ENCODE peak calls at places on chromosomes 6 and 20, in six cellular contexts. I is fibroblast of lung, A is breast epithelium, J is left ventricle myocardium inferior, W is HL-60, X is dorsolateral prefrontal cortex. H is an unnamed sample.

GRCh38 chr6:55069132-55069781 is 105.1 kb upstream of the HCRTR2 start:
- DNase-seq in I (peak), A (no peak), J (no peak), W (no peak), X (no peak), H (peak)

GRCh38 chr6:42279966-42280629 is 62.4 kb upstream of the MRPS10 start:
- DNase-seq in I (peak), A (no peak), J (peak), W (no peak), X (no peak), H (peak)

GRCh38 chr6:45697605-45698004 is 318.1 kb downstream of the CLIC5 start:
- DNase-seq in I (peak), A (no peak), J (no peak), W (peak), X (no peak), H (peak)

GRCh38 chr20:50594591-50595432 is 84.6 kb downstream of the PTPN1 start:
- DNase-seq in I (no peak), A (no peak), J (no peak), W (peak), X (no peak), H (no peak)

GRCh38 chr20:60026010-60026409 is 67.8 kb downstream of the CDH26 start:
- DNase-seq in I (no peak), A (no peak), J (no peak), W (no peak), X (no peak), H (no peak)

GRCh38 chr20:60559462-60559861 is 601.2 kb downstream of the CDH26 start:
- DNase-seq in I (no peak), A (no peak), J (no peak), W (no peak), X (no peak), H (no peak)

GRCh38 chr6:44270526-44271405 is 516 bp downstream of the TMEM151B start:
- DNase-seq in I (no peak), A (no peak), J (no peak), W (no peak), X (no peak), H (no peak)

GRCh38 chr20:16049478-16050093 is 523.7 kb downstream of the KIF16B start:
- DNase-seq in I (no peak), A (no peak), J (no peak), W (no peak), X (no peak), H (no peak)

GRCh38 chr6:111952821-111953535 is 79.7 kb upstream of the FYN start:
- DNase-seq in I (no peak), A (no peak), J (no peak), W (no peak), X (no peak), H (peak)

GRCh38 chr6:132728616-132729015 is 14.8 kb upstream of the VNN1 start:
- DNase-seq in I (no peak), A (no peak), J (no peak), W (no peak), X (no peak), H (no peak)

DNA sequence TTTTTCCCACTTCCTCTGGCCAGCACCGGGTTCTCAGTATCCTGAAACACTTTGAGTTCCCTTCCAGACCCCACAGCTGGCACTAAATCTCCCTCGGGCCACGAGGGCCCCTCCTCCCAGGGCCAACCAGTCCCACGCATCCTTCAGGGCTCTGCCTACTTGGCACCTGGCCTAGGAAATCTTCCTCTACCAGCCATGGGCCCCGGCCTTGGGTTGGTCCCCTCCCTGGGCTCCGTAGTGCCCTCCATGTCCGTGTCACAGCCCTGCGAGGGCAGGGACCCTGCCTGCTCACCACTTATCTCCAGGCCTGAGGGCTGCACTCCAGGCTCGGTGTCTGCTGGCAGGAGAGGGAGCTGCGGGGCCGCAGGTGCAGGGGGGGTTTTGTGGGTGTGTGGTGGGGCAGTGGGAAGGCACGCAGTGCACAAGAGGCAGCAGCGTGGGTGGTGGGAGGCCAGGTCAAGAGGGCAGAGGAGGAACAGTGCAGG is 48.8 kb upstream of the CDH22 start:
- DNase-seq in I (no peak), A (no peak), J (no peak), W (no peak), X (no peak), H (no peak)
- TF ChIP-seq CTCF in I (no peak), A (no peak), J (no peak), W (no peak), X (no peak), H (no peak)

GRCh38 chr6:157630463-157631080 is 192.5 kb upstream of the SNX9 start:
- DNase-seq in I (no peak), A (no peak), J (no peak), W (no peak), X (no peak), H (no peak)
- TF ChIP-seq CTCF in I (no peak), A (no peak), J (no peak), W (no peak), X (no peak), H (no peak)

DNA sequence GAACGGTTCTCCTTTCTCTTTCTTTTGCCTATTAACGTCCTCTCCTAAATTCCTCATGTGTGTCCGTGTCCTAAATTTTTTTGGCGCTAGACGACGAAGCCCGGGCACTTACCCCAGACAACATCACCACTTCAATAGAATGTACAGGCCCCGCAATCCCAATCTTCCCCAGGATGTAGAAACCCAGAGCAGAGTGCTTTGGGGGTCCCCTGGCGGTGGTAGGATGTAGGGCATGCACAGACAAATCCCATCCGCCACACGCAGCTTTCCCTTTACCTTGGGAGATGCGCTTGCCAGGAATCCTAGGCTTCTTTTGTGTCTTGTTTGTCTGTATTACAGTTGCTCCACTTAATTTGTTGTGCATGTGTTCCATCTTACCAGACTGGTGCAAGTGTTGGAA is 417.3 kb upstream of the ARID1B start:
- DNase-seq in I (no peak), A (no peak), J (no peak), W (no peak), X (no peak), H (no peak)
- TF ChIP-seq CTCF in I (no peak), A (no peak), J (no peak), W (no peak), X (no peak), H (peak)

GRCh38 chr20:40938020-40938419 is 90.6 kb upstream of the TOP1 start:
- DNase-seq in I (no peak), A (no peak), J (no peak), W (no peak), X (no peak), H (no peak)
- TF ChIP-seq CTCF in I (no peak), A (no peak), J (no peak), W (no peak), X (no peak), H (no peak)

GRCh38 chr20:31951530-31952453 is at the start of gene PDRG1:
- DNase-seq in I (peak), A (peak), J (peak), W (peak), X (peak), H (peak)
- TF ChIP-seq CTCF in I (peak), A (peak), J (peak), W (peak), X (peak), H (peak)

DNA sequence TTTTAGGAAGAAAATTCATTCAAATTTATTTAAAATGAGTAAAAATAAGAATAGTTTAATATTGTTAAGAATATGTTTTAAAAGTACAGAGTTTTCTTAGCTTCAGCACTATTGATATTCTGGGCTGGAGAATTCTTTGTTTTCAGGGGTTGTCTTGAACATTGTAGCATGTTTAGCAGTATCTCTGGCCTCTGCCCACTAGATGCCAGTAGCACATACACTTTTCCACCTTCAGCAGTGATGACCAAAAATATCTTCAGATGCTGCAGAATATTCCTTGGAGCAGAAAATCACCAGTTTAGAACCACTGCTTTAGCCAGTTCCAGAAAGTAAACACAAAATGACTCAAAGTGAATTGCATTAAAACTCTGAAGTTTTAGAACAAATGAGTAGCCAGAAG is 19.4 kb upstream of the SDHAF4 start:
- DNase-seq in I (peak), A (no peak), J (no peak), W (no peak), X (no peak), H (peak)
- TF ChIP-seq CTCF in I (peak), A (no peak), J (peak), W (no peak), X (peak), H (peak)

GRCh38 chr20:2671977-2672376 is 8.0 kb upstream of the IDH3B start:
- DNase-seq in I (no peak), A (no peak), J (no peak), W (no peak), X (no peak), H (no peak)
- TF ChIP-seq CTCF in I (peak), A (no peak), J (no peak), W (no peak), X (no peak), H (no peak)

GRCh38 chr20:63655249-63655648 is 2.0 kb upstream of the STMN3 start:
- DNase-seq in I (no peak), A (no peak), J (no peak), W (no peak), X (no peak), H (no peak)

GRCh38 chr20:63653041-63653973 is at the start of gene STMN3:
- DNase-seq in I (peak), A (peak), J (peak), W (peak), X (peak), H (peak)

GRCh38 chr20:63653974-63654680 is 903 bp upstream of the STMN3 start:
- DNase-seq in I (no peak), A (no peak), J (no peak), W (no peak), X (no peak), H (no peak)

GRCh38 chr20:63651942-63652191 is 1.4 kb downstream of the STMN3 start:
- DNase-seq in I (no peak), A (no peak), J (no peak), W (no peak), X (no peak), H (no peak)

DNA sequence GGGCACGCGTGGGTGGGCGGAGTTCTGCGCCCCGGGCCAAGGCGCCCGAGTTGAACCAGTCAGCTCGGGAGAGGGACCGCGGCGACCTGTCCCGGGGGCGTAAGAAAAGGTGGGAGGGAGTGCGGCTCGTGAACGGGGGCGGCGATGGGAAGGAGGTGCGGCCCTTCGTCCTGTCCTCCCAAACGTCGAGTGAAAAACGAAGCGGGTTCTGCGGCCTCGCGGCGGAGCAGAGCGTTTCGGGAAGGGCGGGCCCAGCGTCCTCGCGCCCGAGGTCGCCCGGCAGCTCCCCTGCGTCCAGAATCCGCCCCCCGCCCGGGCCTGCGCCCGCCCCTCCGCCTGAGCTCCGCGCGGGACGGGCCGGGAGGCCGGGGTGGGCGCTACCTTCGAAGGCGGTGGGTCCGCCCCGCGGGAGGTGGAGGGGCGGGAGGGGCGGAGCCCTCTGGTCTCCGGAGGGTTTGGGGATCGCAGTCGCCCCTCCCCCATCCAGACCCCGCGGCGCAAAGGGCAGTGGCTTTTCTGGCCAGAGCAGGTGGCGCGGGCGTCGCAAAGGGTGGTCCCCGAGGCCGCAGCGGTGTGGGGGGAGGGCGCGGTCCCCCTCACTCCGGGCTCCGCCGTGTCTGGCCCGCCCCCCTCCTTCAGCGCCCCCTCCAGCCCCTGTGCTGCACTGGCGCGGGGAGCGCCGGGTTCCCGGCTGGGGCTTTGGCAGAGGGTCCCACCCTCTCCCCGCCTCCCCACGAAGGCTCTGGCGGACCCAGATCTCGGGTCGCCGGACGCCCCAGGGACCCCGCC is 838 bp downstream of the STMN3 start:
- DNase-seq in I (peak), A (no peak), J (peak), W (no peak), X (no peak), H (no peak)
- TF ChIP-seq CTCF in I (no peak), A (no peak), J (no peak), W (no peak), X (no peak), H (no peak)